ENCODE peak calls at places on chromosomes 13 and 19, in nine cellular contexts. One of them, this sample, is unnamed.

GRCh38 chr13:83672611-83673010 is 209.7 kb downstream of the SLITRK1 start:
- DNase-seq in NCI-H2227 treated with DMSO at 0.1 percent for 48 hours: no peak
- DNase-seq in NAMALWA: no peak
- DNase-seq in neural crest cell: no peak
- DNase-seq in mucosa of gallbladder: no peak
- DNase-seq in NCI-H2171 treated with DMSO at 0.1 percent for 48 hours: no peak
- DNase-seq in stimulated activated CD4-positive, alpha-beta T cell treated with anti-CD3 and anti-CD28 coated beads, Interleukin-1b, Interleukin-23, amount 100 ng/mL, for 1 hour: no peak
- DNase-seq in SJSA1: no peak
- DNase-seq in NCI-H345: no peak
- DNase-seq in this sample: no peak

GRCh38 chr13:33032037-33032625 is 15.9 kb downstream of the KL start:
- DNase-seq in NCI-H2227 treated with DMSO at 0.1 percent for 48 hours: no peak
- DNase-seq in NCI-H345: no peak
- DNase-seq in SJSA1: no peak
- DNase-seq in stimulated activated CD4-positive, alpha-beta T cell treated with anti-CD3 and anti-CD28 coated beads, Interleukin-1b, Interleukin-23, amount 100 ng/mL, for 1 hour: no peak
- DNase-seq in NCI-H2171 treated with DMSO at 0.1 percent for 48 hours: no peak
- DNase-seq in neural crest cell: no peak
- DNase-seq in mucosa of gallbladder: no peak
- DNase-seq in NAMALWA: no peak
- DNase-seq in this sample: no peak

GRCh38 chr19:30391554-30392551 is 19.7 kb downstream of the ZNF536 start:
- DNase-seq in NCI-H2171 treated with DMSO at 0.1 percent for 48 hours: peak; percentile 53
- DNase-seq in NAMALWA: no peak
- DNase-seq in NCI-H345: no peak
- DNase-seq in neural crest cell: no peak
- DNase-seq in mucosa of gallbladder: no peak
- DNase-seq in stimulated activated CD4-positive, alpha-beta T cell treated with anti-CD3 and anti-CD28 coated beads, Interleukin-1b, Interleukin-23, amount 100 ng/mL, for 1 hour: no peak
- DNase-seq in SJSA1: peak; percentile 97
- DNase-seq in NCI-H2227 treated with DMSO at 0.1 percent for 48 hours: no peak
- DNase-seq in this sample: no peak

GRCh38 chr19:12484011-12484370 is 625 bp downstream of the ZNF709 start:
- DNase-seq in SJSA1: no peak
- DNase-seq in NCI-H2171 treated with DMSO at 0.1 percent for 48 hours: no peak
- DNase-seq in NAMALWA: no peak
- DNase-seq in NCI-H345: no peak
- DNase-seq in mucosa of gallbladder: no peak
- DNase-seq in neural crest cell: no peak
- DNase-seq in NCI-H2227 treated with DMSO at 0.1 percent for 48 hours: peak; percentile 5
- DNase-seq in stimulated activated CD4-positive, alpha-beta T cell treated with anti-CD3 and anti-CD28 coated beads, Interleukin-1b, Interleukin-23, amount 100 ng/mL, for 1 hour: no peak
- DNase-seq in this sample: no peak

GRCh38 chr19:29449371-29449770 is 76.4 kb upstream of the VSTM2B start:
- DNase-seq in SJSA1: peak; percentile 23
- DNase-seq in NCI-H2171 treated with DMSO at 0.1 percent for 48 hours: no peak
- DNase-seq in mucosa of gallbladder: no peak
- DNase-seq in NCI-H345: no peak
- DNase-seq in NCI-H2227 treated with DMSO at 0.1 percent for 48 hours: no peak
- DNase-seq in stimulated activated CD4-positive, alpha-beta T cell treated with anti-CD3 and anti-CD28 coated beads, Interleukin-1b, Interleukin-23, amount 100 ng/mL, for 1 hour: no peak
- DNase-seq in NAMALWA: no peak
- DNase-seq in neural crest cell: no peak
- DNase-seq in this sample: no peak

GRCh38 chr13:98143601-98144500 is 957 bp downstream of the FARP1 start:
- DNase-seq in NAMALWA: no peak
- DNase-seq in NCI-H345: no peak
- DNase-seq in mucosa of gallbladder: no peak
- DNase-seq in NCI-H2227 treated with DMSO at 0.1 percent for 48 hours: no peak
- DNase-seq in stimulated activated CD4-positive, alpha-beta T cell treated with anti-CD3 and anti-CD28 coated beads, Interleukin-1b, Interleukin-23, amount 100 ng/mL, for 1 hour: no peak
- DNase-seq in neural crest cell: peak; percentile 18
- DNase-seq in SJSA1: no peak
- DNase-seq in NCI-H2171 treated with DMSO at 0.1 percent for 48 hours: peak; percentile 21
- DNase-seq in this sample: no peak

GRCh38 chr19:46081928-46082727 is 41.3 kb upstream of the IGFL4 start:
- DNase-seq in neural crest cell: peak; percentile 16
- DNase-seq in NCI-H345: peak; percentile 49
- DNase-seq in NCI-H2227 treated with DMSO at 0.1 percent for 48 hours: peak; percentile 10
- DNase-seq in stimulated activated CD4-positive, alpha-beta T cell treated with anti-CD3 and anti-CD28 coated beads, Interleukin-1b, Interleukin-23, amount 100 ng/mL, for 1 hour: no peak
- DNase-seq in mucosa of gallbladder: peak; percentile 20
- DNase-seq in NCI-H2171 treated with DMSO at 0.1 percent for 48 hours: peak; percentile 52
- DNase-seq in NAMALWA: peak; percentile 68
- DNase-seq in SJSA1: peak; percentile 60
- DNase-seq in this sample: peak; percentile 69

GRCh38 chr19:47253467-47253881 is 2.9 kb upstream of the CCDC9 start:
- DNase-seq in mucosa of gallbladder: no peak
- DNase-seq in SJSA1: peak; percentile 80
- DNase-seq in NAMALWA: no peak
- DNase-seq in stimulated activated CD4-positive, alpha-beta T cell treated with anti-CD3 and anti-CD28 coated beads, Interleukin-1b, Interleukin-23, amount 100 ng/mL, for 1 hour: no peak
- DNase-seq in NCI-H2227 treated with DMSO at 0.1 percent for 48 hours: no peak
- DNase-seq in NCI-H345: no peak
- DNase-seq in neural crest cell: no peak
- DNase-seq in NCI-H2171 treated with DMSO at 0.1 percent for 48 hours: no peak
- DNase-seq in this sample: no peak

GRCh38 chr13:67844544-67844943 is 614.4 kb upstream of the PCDH9 start:
- DNase-seq in neural crest cell: no peak
- DNase-seq in mucosa of gallbladder: no peak
- DNase-seq in NCI-H345: no peak
- DNase-seq in NCI-H2227 treated with DMSO at 0.1 percent for 48 hours: no peak
- DNase-seq in NAMALWA: no peak
- DNase-seq in NCI-H2171 treated with DMSO at 0.1 percent for 48 hours: no peak
- DNase-seq in SJSA1: no peak
- DNase-seq in stimulated activated CD4-positive, alpha-beta T cell treated with anti-CD3 and anti-CD28 coated beads, Interleukin-1b, Interleukin-23, amount 100 ng/mL, for 1 hour: no peak
- DNase-seq in this sample: no peak